ENCODE peak calls at places on chromosomes 7 and 10, in four cellular contexts. U, L, D and E are unnamed samples.

GRCh38 chr10:126058507-126058906 is 162.1 kb downstream of the FANK1 start:
- DNase-seq in U (no peak), L (no peak), D (no peak), E (no peak)

GRCh38 chr10:84066202-84066601 is 73.1 kb upstream of the GHITM start:
- DNase-seq in U (no peak), L (no peak), D (no peak), E (no peak)

GRCh38 chr7:148587076-148587475 is 3.5 kb upstream of the C7orf33 start:
- DNase-seq in U (no peak), L (no peak), D (no peak), E (no peak)

GRCh38 chr7:158953912-158954311 is 97.6 kb downstream of the DYNC2I1 start:
- DNase-seq in U (no peak), L (no peak), D (no peak), E (no peak)

GRCh38 chr10:5594271-5595036 is 69.7 kb downstream of the CALML3 start:
- DNase-seq in U (no peak), L (peak), D (no peak), E (no peak)

GRCh38 chr7:106610996-106611886 is 49.7 kb downstream of the CCDC71L start:
- DNase-seq in U (peak), L (no peak), D (no peak), E (peak)

GRCh38 chr7:74482629-74483401 is 29.1 kb downstream of the GTF2IRD1 start:
- DNase-seq in U (peak), L (peak), D (no peak), E (no peak)

GRCh38 chr7:81430761-81431160 is 339.1 kb downstream of the HGF start:
- DNase-seq in U (no peak), L (no peak), D (no peak), E (no peak)

GRCh38 chr10:50917486-50917885 is 32.1 kb upstream of the A1CF start:
- DNase-seq in U (no peak), L (peak), D (no peak), E (no peak)

GRCh38 chr10:12252882-12253546 is 57.0 kb downstream of the CDC123 start:
- DNase-seq in U (no peak), L (no peak), D (no peak), E (peak)
- TF ChIP-seq CTCF in U (peak), L (peak), D (no peak), E (peak)

GRCh38 chr7:42236266-42237161 is 495 bp downstream of the GLI3 start:
- DNase-seq in U (no peak), L (peak), D (peak), E (peak)

GRCh38 chr7:42237891-42238531 is 1.0 kb upstream of the GLI3 start:
- DNase-seq in U (no peak), L (peak), D (peak), E (peak)

GRCh38 chr7:42237162-42237821 is at the start of gene GLI3:
- DNase-seq in U (no peak), L (peak), D (peak), E (peak)

GRCh38 chr7:42240416-42240815 is 3.4 kb upstream of the GLI3 start:
- DNase-seq in U (no peak), L (no peak), D (no peak), E (no peak)

GRCh38 chr7:42238709-42239395 is 1.8 kb upstream of the GLI3 start:
- DNase-seq in U (no peak), L (peak), D (no peak), E (no peak)
- TF ChIP-seq CTCF in U (no peak), L (no peak), D (no peak), E (no peak)

GRCh38 chr10:76033457-76034196 is 602.2 kb downstream of the LRMDA start:
- DNase-seq in U (no peak), L (peak), D (no peak), E (peak)
- TF ChIP-seq CTCF in U (no peak), L (peak), D (peak), E (no peak)

DNA sequence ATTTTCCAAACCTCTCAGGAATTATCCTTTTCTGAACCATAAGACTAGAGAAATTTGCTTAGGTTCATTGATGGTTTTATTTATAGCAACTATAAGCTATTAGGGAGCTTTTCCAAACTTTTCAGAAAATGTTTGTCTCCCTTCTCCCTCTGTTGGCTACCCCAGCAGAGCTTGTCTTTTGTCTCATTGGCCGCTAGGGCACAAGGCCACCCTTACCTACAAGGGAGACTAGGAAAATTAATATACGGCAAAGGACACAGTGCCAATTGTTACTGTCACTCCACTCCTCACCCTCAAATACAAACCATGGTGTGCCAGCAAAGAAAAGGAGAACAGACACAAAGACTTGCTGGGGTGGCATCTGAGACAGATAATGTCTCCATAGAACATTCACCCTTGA is 471.4 kb downstream of the XPNPEP1 start:
- DNase-seq in U (no peak), L (no peak), D (no peak), E (no peak)
- TF ChIP-seq CTCF in U (no peak), L (no peak), D (no peak), E (no peak)

DNA sequence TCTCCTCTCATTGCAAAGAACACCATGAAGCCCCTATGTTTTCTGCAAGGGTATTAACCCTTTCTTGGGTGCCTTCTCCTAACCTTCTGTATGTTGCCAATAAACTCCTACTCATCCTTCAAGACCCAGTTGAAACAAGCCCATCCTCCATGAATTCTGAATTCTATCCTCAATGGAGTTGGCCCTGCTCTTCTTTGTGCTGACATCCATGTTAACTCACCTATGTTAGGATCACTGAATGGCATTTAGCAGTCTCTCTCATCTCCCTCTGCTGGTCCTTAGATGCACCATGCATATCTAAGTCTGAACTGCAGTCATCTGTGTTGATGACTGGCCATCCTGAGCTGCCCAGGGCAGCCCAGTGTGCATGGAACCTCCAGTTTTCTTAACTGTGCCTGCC is 129.8 kb downstream of the BUB3 start:
- DNase-seq in U (no peak), L (no peak), D (no peak), E (no peak)
- TF ChIP-seq CTCF in U (peak), L (peak), D (no peak), E (no peak)

DNA sequence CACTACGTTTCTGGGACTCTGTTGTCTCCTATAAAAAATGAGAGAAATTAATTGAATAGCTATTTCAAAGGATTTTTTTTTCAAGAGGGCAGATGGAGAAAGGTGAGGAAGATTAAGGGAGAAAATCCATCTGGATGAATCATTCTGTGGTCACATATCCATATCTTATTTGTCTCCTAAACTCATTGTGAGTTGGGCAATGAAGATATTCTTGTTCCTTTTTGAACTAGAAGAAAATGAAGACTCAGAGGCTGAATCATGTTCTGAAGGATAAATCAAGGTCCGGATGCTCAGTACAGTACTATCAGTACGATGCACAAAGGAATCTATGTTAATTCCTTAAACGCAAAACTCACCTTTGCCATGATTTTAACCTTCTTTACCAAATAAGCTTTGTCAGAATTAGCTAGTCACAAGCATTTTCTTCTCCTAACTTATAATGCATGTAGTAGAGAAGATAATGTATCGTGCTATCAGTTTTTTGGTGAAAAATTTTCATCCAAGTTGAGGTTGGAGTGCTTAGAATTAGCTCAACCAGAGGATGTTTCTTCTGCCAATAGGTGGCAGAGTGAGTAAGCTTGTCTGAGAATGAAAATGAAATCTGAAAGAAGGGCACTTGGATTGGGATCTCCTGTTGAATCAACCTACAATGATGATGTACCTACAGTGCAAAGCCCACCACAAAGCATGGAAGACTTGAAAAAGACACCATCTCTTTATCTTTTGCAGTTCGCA is 446.9 kb downstream of the KIF20B start:
- DNase-seq in U (peak), L (no peak), D (no peak), E (peak)
- TF ChIP-seq CTCF in U (peak), L (peak), D (peak), E (peak)

DNA sequence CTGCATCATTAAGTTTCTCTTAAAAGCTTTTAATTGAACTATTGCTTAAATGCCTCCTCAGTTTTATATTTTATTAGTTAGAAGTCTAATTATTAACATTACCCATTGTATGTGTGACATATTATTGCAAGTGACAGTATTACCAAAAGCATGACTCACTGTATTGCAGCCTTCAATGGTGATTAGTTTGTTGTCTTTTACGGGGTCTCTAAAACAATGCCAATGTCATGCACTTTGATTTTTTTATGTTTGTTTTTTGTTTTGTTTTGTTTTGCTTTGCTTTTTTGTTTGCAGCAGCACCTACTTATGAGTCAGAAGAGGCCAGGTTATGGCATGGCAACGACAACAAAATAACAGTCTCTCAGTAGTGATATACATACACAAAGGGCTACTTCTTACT is 293.8 kb upstream of the POM121L12 start:
- DNase-seq in U (no peak), L (no peak), D (no peak), E (no peak)
- TF ChIP-seq CTCF in U (no peak), L (no peak), D (no peak), E (no peak)

DNA sequence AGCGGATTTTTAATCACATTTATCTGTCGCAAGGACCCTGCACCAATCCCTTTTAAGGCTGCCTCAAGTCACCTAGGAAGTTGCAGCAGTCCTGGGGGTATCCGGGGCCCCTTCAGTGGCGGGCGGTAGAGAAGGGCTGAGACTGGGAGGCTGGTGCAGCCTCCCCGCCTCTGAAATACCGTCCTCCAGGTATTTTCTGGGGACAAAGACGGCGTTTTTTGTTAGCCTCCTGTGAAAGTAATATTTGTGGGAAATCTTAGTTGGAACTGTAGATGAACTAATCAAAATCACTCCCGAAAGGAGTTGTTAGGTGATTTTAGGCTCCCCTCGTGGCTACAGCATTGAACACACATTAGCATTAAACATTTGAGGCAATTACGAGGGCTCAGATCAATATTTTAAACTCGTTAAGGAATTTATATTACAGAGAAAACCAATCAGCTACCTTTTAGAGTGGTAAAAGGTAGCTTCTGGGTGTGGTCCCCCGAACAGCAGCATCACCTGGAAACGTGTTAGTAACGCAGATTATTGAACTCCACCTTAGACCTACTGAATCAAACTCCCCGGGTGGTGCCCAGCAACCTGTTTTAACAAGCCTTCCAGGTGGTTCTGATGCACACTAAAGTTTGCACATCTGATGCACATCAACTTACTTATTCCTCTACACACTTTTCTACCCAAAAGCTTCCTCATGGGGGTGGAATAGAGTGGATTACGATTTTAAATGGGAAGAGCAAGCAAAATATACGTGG is 548 bp upstream of the ANXA7 start:
- DNase-seq in U (peak), L (no peak), D (no peak), E (peak)
- TF ChIP-seq CTCF in U (no peak), L (peak), D (peak), E (peak)

GRCh38 chr10:6842722-6843121 is 262.6 kb upstream of the PRKCQ start:
- DNase-seq in U (no peak), L (no peak), D (no peak), E (no peak)

GRCh38 chr10:6844251-6844650 is 264.2 kb upstream of the PRKCQ start:
- DNase-seq in U (no peak), L (no peak), D (no peak), E (no peak)

GRCh38 chr10:6841746-6842145 is 261.7 kb upstream of the PRKCQ start:
- DNase-seq in U (no peak), L (no peak), D (no peak), E (no peak)

GRCh38 chr10:6840766-6841165 is 260.7 kb upstream of the PRKCQ start:
- DNase-seq in U (no peak), L (no peak), D (no peak), E (no peak)

DNA sequence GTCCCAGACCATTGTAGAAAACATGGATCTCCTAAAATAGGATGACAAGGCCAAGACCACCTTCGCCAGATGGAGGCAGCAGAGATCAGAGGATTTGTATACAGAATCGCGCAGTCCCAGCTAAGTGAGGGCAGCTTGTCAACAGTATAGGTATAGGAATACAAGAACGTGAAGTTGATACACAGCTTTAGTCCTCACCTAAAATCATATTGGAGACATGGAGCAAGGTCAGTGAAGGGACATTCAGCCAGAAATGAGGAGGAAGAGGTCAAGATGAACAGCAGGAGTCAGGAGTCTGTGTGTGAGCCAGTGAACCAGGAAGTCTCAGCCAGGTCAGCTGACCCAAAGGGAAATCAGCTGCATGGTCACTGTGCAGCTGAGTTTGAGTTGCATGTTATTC is 263.4 kb upstream of the PRKCQ start:
- DNase-seq in U (no peak), L (no peak), D (no peak), E (no peak)
- TF ChIP-seq CTCF in U (no peak), L (no peak), D (no peak), E (no peak)

DNA sequence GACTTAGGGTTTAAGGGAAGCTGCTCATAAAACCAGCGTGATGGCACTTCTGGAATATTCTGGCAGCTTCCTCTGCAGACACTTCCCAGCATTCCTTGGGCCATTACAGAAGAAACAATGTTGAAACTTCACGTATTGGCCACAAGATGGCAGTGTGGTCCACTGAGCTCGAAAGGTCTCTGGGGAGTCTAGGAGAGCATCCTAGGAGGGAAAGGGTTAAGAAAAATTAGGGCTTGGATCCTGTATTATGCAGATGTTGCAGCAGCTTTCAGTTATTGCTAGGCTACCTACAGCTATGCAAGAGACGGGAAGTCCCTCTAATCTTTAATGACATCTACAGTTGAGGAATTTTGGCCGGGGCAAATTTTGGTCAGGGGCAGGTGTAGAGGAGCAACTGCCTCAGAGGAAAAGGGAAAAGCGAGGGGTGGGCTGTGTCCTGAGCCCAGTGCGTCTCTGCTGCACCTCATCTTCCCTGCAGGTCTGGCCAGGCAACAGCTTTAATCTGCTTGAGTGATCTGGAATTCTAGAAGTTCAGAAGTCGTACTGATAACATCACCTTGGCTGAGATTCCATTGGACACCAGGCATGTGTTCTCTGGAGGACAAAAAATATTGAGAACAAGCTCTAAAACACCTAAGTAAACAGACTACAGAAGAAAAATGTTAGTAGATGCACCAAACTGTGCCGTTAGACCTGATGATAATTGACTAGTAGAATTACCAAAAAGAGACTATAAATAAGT is 220.8 kb upstream of the PRSS58 start:
- DNase-seq in U (peak), L (peak), D (no peak), E (peak)
- TF ChIP-seq CTCF in U (peak), L (peak), D (no peak), E (no peak)